ENCODE peak calls at places on chromosomes 7 and 10, in eight cellular contexts. D, Q, U, Y, Z, T, I and R are unnamed samples.

GRCh38 chr7:81604075-81604807 is 165.6 kb downstream of the HGF start:
- DNase-seq in D (no peak), I (no peak), T (no peak), Z (no peak), U (no peak), Y (no peak), Q (no peak), R (no peak)

GRCh38 chr7:124764071-124764846 is 1.3 kb downstream of the GPR37 start:
- DNase-seq in I (no peak), T (no peak), Y (no peak), Z (no peak), U (peak; percentile 22), Q (no peak), D (no peak), R (no peak)

GRCh38 chr7:111363099-111363498 is 199.2 kb downstream of the IMMP2L start:
- DNase-seq in T (no peak), U (no peak), Z (no peak), D (peak; percentile 56), Y (no peak), Q (no peak), I (no peak), R (no peak)

GRCh38 chr7:127514499-127514898 is 70.9 kb downstream of the GCC1 start:
- DNase-seq in T (peak; percentile 30), D (peak; percentile 53), U (no peak), Z (peak; percentile 45), Q (peak; percentile 24), Y (no peak), I (no peak), R (no peak)

GRCh38 chr7:155971180-155971770 is 159.0 kb upstream of the SHH start:
- DNase-seq in Y (no peak), Q (no peak), D (no peak), Z (no peak), U (no peak), T (no peak), I (peak; percentile 39), R (no peak)

GRCh38 chr7:132869166-132869861 is 212.6 kb downstream of the CHCHD3 start:
- DNase-seq in I (no peak), Z (no peak), U (no peak), Q (no peak), T (no peak), D (peak; percentile 27), Y (no peak), R (no peak)

GRCh38 chr10:114683162-114683561 is 25.1 kb upstream of the ABLIM1 start:
- DNase-seq in Z (no peak), Y (no peak), I (peak; percentile 66), Q (peak; percentile 24), D (no peak), U (no peak), T (no peak), R (no peak)

GRCh38 chr10:49527061-49527460 is 11.9 kb downstream of the ERCC6 start:
- DNase-seq in Z (no peak), T (no peak), Q (no peak), Y (no peak), D (no peak), U (no peak), I (no peak), R (no peak)

GRCh38 chr10:31698169-31698890 is 230.3 kb downstream of the ARHGAP12 start:
- DNase-seq in T (no peak), I (peak; percentile 94), Z (no peak), D (peak; percentile 96), U (no peak), Q (peak; percentile 72), Y (no peak), R (no peak)

GRCh38 chr7:17651926-17652385 is 288.3 kb downstream of the SNX13 start:
- DNase-seq in Y (no peak), Q (peak; percentile 29), D (peak; percentile 97), I (no peak), T (no peak), Z (no peak), U (no peak), R (no peak)

GRCh38 chr10:627032-627992 is 62.2 kb downstream of the DIP2C start:
- DNase-seq in Q (no peak), Y (peak; percentile 60), D (no peak), T (no peak), Z (no peak), I (no peak), U (no peak), R (no peak)

GRCh38 chr7:127667017-127667670 is 15.2 kb downstream of the SND1 start:
- DNase-seq in I (no peak), Q (no peak), U (no peak), Y (no peak), Z (no peak), T (no peak), D (peak; percentile 38), R (no peak)

GRCh38 chr10:77406764-77407430 is 230.7 kb downstream of the KCNMA1 start:
- DNase-seq in Z (no peak), T (no peak), Q (no peak), U (no peak), Y (no peak), I (no peak), D (no peak), R (no peak)

GRCh38 chr10:74156919-74157289 is 5.9 kb downstream of the ADK start:
- DNase-seq in I (no peak), Y (no peak), T (no peak), U (no peak), Z (no peak), D (no peak), Q (peak; percentile 20), R (no peak)

GRCh38 chr7:29194206-29194593 is 375 bp upstream of the CHN2 start:
- DNase-seq in Q (peak; percentile 41), T (no peak), Z (no peak), Y (no peak), D (no peak), U (peak; percentile 49), I (no peak), R (peak; percentile 18)

GRCh38 chr10:75717126-75717916 is 285.9 kb downstream of the LRMDA start:
- DNase-seq in Z (no peak), Q (no peak), I (no peak), Y (no peak), U (no peak), T (no peak), D (peak; percentile 18), R (no peak)

GRCh38 chr10:127849224-127849623 is 43.5 kb downstream of the CLRN3 start:
- DNase-seq in U (no peak), D (no peak), T (no peak), Y (no peak), I (no peak), Z (no peak), Q (no peak), R (no peak)

GRCh38 chr10:89637108-89637507 is 7.9 kb downstream of the PANK1 start:
- DNase-seq in Y (no peak), D (no peak), U (no peak), Z (no peak), I (no peak), Q (no peak), T (no peak), R (no peak)

GRCh38 chr7:11638026-11638774 is 193.8 kb downstream of the THSD7A start:
- DNase-seq in Y (no peak), Q (no peak), T (no peak), Z (no peak), U (no peak), I (no peak), D (no peak), R (no peak)

GRCh38 chr10:131928248-131929095 is 27.7 kb downstream of the PPP2R2D start:
- DNase-seq in Z (peak; percentile 82), U (no peak), T (peak; percentile 80), Y (no peak), D (no peak), Q (no peak), I (peak; percentile 45), R (no peak)

GRCh38 chr7:133828906-133829305 is 298.2 kb upstream of the LRGUK start:
- DNase-seq in U (no peak), Q (no peak), D (no peak), I (no peak), Z (no peak), Y (no peak), T (no peak), R (no peak)

GRCh38 chr10:70880077-70880534 is 8.3 kb downstream of the PCBD1 start:
- DNase-seq in Q (peak; percentile 89), U (peak; percentile 72), I (peak; percentile 87), Y (peak; percentile 91), T (peak; percentile 77), D (peak; percentile 76), Z (peak; percentile 77), R (peak; percentile 56)

GRCh38 chr7:103009466-103010219 is 65.0 kb downstream of the FBXL13 start:
- DNase-seq in U (no peak), D (no peak), Z (no peak), I (no peak), T (no peak), Q (peak; percentile 30), Y (no peak), R (no peak)

DNA sequence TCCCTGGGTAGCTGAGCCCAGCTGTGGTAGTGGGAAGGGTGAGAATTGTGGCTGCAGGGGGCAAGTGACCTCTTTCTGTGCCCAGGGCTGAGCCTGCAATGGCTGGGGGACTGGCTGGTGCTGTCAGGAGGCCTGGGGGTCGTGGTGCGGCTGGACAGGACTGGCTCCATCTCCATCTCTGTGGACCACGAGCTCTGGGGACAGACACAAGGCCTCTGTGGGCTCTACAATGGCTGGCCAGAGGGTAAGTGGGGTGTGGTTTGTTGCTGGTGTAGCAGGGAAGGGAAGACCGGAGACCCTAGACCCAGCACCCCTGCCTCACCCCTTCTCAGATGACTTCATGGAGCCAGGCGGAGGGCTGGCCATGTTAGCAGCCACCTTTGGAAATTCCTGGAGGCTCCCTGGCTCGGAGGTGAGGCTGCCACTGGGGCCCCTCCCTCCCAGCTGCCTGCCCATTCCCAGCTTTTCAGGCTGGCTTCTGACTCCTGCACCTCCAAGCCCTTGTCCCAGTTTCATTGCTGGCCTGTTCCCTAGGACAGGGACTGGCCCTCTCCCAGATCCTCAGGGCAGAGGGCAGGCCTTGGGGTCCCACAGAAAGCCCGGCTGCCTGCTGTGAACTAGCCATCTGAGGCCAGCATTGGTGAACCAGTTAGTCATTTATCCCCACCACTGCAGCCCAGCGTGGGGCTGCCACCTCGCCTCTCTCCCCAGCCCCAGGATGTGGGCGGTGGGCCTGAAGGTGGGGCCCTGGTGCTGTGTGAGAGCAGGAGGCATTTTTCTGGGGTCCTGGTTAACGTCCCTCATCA is 5.5 kb upstream of the ZNF467 start:
- DNase-seq in Y (no peak), Z (no peak), D (no peak), I (no peak), T (no peak), Q (no peak), U (no peak), R (no peak)
- TF ChIP-seq CTCF in Y (no peak), Z (no peak), D (no peak), I (no peak), T (no peak), Q (no peak), U (no peak), R (no peak)

GRCh38 chr10:68208424-68209042 is 23.4 kb downstream of the ATOH7 start:
- DNase-seq in T (no peak), U (peak; percentile 82), Q (peak; percentile 44), D (peak; percentile 85), I (no peak), Y (peak; percentile 73), Z (peak; percentile 35), R (peak; percentile 21)
- TF ChIP-seq CTCF in T (peak; percentile 65), U (no peak), Q (peak; percentile 7), D (peak; percentile 92), I (no peak), Y (peak; percentile 56), Z (peak; percentile 34), R (peak; percentile 64)

GRCh38 chr7:45219801-45220200 is 62.2 kb downstream of the RAMP3 start:
- DNase-seq in U (no peak), D (no peak), Y (no peak), Q (no peak), I (no peak), Z (no peak), T (no peak), R (no peak)
- TF ChIP-seq CTCF in U (no peak), D (no peak), Y (no peak), Q (no peak), I (no peak), Z (no peak), T (no peak), R (no peak)

GRCh38 chr10:23067939-23068775 is 27.2 kb upstream of the MSRB2 start:
- DNase-seq in Z (peak; percentile 75), D (peak; percentile 73), I (peak; percentile 93), U (peak; percentile 76), T (peak; percentile 64), Q (peak; percentile 76), Y (peak; percentile 89), R (peak; percentile 56)
- TF ChIP-seq CTCF in Z (peak; percentile 80), D (peak; percentile 82), I (peak; percentile 44), U (peak; percentile 89), T (peak; percentile 90), Q (peak; percentile 57), Y (peak; percentile 84), R (peak; percentile 78)